ENCODE peak calls at places on chromosomes 1 and 21, in six cellular contexts. R is K562; H is CD4-positive, alpha-beta memory T cell; J is ascending aorta; N is cardiac muscle cell; V is mesenchymal stem cell. F is an unnamed sample. For H3K4me1, the result is how much of the 10 kb centered on the place peaks cover.

GRCh38 chr1:60589916-60590315 is 492.4 kb upstream of the NFIA start:
- DNase-seq in R (no peak), H (no peak), J (no peak), N (peak), V (no peak), F (no peak)

GRCh38 chr21:31351438-31351837 is 7.4 kb upstream of the TIAM1 start:
- DNase-seq in R (no peak), H (no peak), J (no peak), N (peak), V (peak), F (no peak)

GRCh38 chr1:156492591-156493080 is 7.9 kb downstream of the MEF2D start:
- DNase-seq in R (peak), H (no peak), J (no peak), N (no peak), V (no peak), F (no peak)

GRCh38 chr1:18673976-18674375 is 43.3 kb downstream of the PAX7 start:
- DNase-seq in R (no peak), H (no peak), J (no peak), N (no peak), V (no peak), F (no peak)

GRCh38 chr1:94438692-94439276 is 20.6 kb downstream of the ABCD3 start:
- DNase-seq in R (no peak), H (no peak), J (no peak), N (peak), V (peak), F (no peak)

GRCh38 chr21:24514081-24514733 is 1093.1 kb downstream of the MRPL39 start:
- DNase-seq in R (no peak), H (no peak), J (no peak), N (no peak), V (no peak), F (no peak)

GRCh38 chr1:10649484-10650201 is 146.8 kb downstream of the CASZ1 start:
- DNase-seq in R (no peak), H (no peak), J (no peak), N (no peak), V (no peak), F (no peak)

GRCh38 chr1:116537439-116537838 is 33.4 kb downstream of the CD58 start:
- DNase-seq in R (no peak), H (no peak), J (no peak), N (peak), V (peak), F (no peak)

GRCh38 chr1:31272369-31272768 is 24.2 kb downstream of the SNRNP40 start:
- DNase-seq in R (no peak), H (no peak), J (no peak), N (no peak), V (no peak), F (no peak)

GRCh38 chr1:29177022-29177705 is 4.5 kb downstream of the SRSF4 start:
- DNase-seq in R (no peak), H (no peak), J (no peak), N (no peak), V (no peak), F (no peak)

GRCh38 chr1:156941675-156942074 is 21.2 kb downstream of the LRRC71 start:
- DNase-seq in R (no peak), H (no peak), J (no peak), N (no peak), V (no peak), F (no peak)

GRCh38 chr21:26850116-26850643 is 5.0 kb upstream of the ADAMTS1 start:
- DNase-seq in R (no peak), H (no peak), J (no peak), N (peak), V (peak), F (no peak)

GRCh38 chr1:234315091-234315541 is 58.1 kb upstream of the COA6 start:
- DNase-seq in R (no peak), H (peak), J (no peak), N (peak), V (peak), F (peak)

GRCh38 chr1:40980453-40981121 is 1.1 kb downstream of the CTPS1 start:
- DNase-seq in R (peak), H (peak), J (no peak), N (no peak), V (peak), F (peak)

GRCh38 chr21:42209801-42210479 is 9.0 kb upstream of the ABCG1 start:
- DNase-seq in R (no peak), H (no peak), J (no peak), N (peak), V (peak), F (no peak)

GRCh38 chr1:117093091-117093534 is 28.4 kb downstream of the TRIM45 start:
- DNase-seq in R (peak), H (no peak), J (peak), N (peak), V (peak), F (no peak)

GRCh38 chr1:234597894-234598293 is 12.1 kb downstream of the IRF2BP2 start:
- DNase-seq in R (peak), H (peak), J (no peak), N (peak), V (peak), F (peak)

GRCh38 chr1:181911715-181912114 is 149.8 kb downstream of the ZNF648 start:
- DNase-seq in R (no peak), H (no peak), J (no peak), N (no peak), V (no peak), F (no peak)

GRCh38 chr1:175373786-175374623 is 181.4 kb upstream of the KIAA0040 start:
- DNase-seq in R (peak), H (no peak), J (no peak), N (peak), V (peak), F (no peak)

GRCh38 chr1:2979191-2980072 is 41.8 kb upstream of the ACTRT2 start:
- DNase-seq in R (no peak), H (no peak), J (no peak), N (no peak), V (no peak), F (no peak)

GRCh38 chr1:231420299-231420958 is 1.7 kb downstream of the EGLN1 start:
- DNase-seq in R (peak), H (no peak), J (no peak), N (peak), V (peak), F (peak)

GRCh38 chr1:70961374-70961773 is 86.2 kb downstream of the PTGER3 start:
- DNase-seq in R (no peak), H (no peak), J (no peak), N (no peak), V (no peak), F (no peak)

GRCh38 chr1:224768971-224769370 is 152.9 kb downstream of the CNIH3 start:
- DNase-seq in R (no peak), H (no peak), J (no peak), N (no peak), V (no peak), F (no peak)

GRCh38 chr1:13871916-13872315 is 171.9 kb downstream of the PRDM2 start:
- DNase-seq in R (no peak), H (no peak), J (no peak), N (no peak), V (no peak), F (no peak)

GRCh38 chr21:26909972-26910371 is 56.9 kb downstream of the ADAMTS5 start:
- DNase-seq in R (no peak), H (no peak), J (no peak), N (peak), V (peak), F (no peak)

GRCh38 chr1:18927654-18928272 is 25.4 kb upstream of the ALDH4A1 start:
- DNase-seq in R (no peak), H (peak), J (no peak), N (peak), V (no peak), F (peak)

GRCh38 chr1:17919525-17920439 is 164.6 kb downstream of the ACTL8 start:
- DNase-seq in R (peak), H (no peak), J (no peak), N (peak), V (peak), F (no peak)

GRCh38 chr1:93344886-93345632 is 648 bp upstream of the DR1 start:
- DNase-seq in R (no peak), H (peak), J (no peak), N (no peak), V (no peak), F (no peak)

DNA sequence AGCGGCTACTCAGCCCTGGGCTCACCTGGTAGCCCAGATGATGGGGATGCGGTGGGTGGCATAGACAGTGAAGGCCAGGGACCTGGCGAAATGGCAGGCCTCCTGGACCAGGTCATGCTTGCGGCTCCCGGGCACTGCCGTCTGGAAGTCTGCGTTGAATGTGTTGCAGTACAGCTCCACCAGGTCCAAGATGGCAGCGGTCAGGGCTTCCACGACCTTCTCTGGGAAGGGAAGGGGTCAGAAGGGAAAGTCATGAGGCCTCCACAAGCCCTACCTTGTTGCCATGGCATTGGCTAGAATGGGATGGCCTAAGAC is 38.8 kb downstream of the PIK3C2B start:
- DNase-seq in R (no peak), H (no peak), J (no peak), N (no peak), V (no peak), F (no peak)
- H3K4me1 ChIP-seq in R (under half), H (half or more), J (under half), N (under half), V (under half), F (under half)

GRCh38 chr1:39147099-39148025 is 57.1 kb upstream of the MACF1 start:
- DNase-seq in R (no peak), H (no peak), J (no peak), N (no peak), V (no peak), F (no peak)

GRCh38 chr1:39144943-39145650 is 59.4 kb upstream of the MACF1 start:
- DNase-seq in R (no peak), H (no peak), J (no peak), N (no peak), V (no peak), F (no peak)

GRCh38 chr1:39145651-39145970 is 58.9 kb upstream of the MACF1 start:
- DNase-seq in R (no peak), H (no peak), J (no peak), N (no peak), V (peak), F (no peak)

GRCh38 chr1:39148942-39149341 is 55.6 kb upstream of the MACF1 start:
- DNase-seq in R (no peak), H (no peak), J (no peak), N (no peak), V (no peak), F (no peak)

GRCh38 chr1:39146681-39147080 is 57.8 kb upstream of the MACF1 start:
- DNase-seq in R (no peak), H (no peak), J (no peak), N (no peak), V (no peak), F (no peak)
- H3K4me1 ChIP-seq in R (under half), H (under half), J (under half), N (under half), V (under half), F (under half)

GRCh38 chr21:45887788-45888187 is 93.8 kb upstream of the COL6A1 start:
- DNase-seq in R (no peak), H (no peak), J (no peak), N (no peak), V (no peak), F (peak)

GRCh38 chr21:45887121-45887611 is 94.4 kb upstream of the COL6A1 start:
- DNase-seq in R (no peak), H (no peak), J (no peak), N (peak), V (peak), F (no peak)

GRCh38 chr21:45886610-45887026 is 95.0 kb upstream of the COL6A1 start:
- DNase-seq in R (no peak), H (peak), J (no peak), N (no peak), V (no peak), F (no peak)

GRCh38 chr21:45883090-45883489 is 98.5 kb upstream of the COL6A1 start:
- DNase-seq in R (no peak), H (no peak), J (no peak), N (no peak), V (no peak), F (no peak)

GRCh38 chr21:45885597-45885929 is 96.0 kb upstream of the COL6A1 start:
- DNase-seq in R (no peak), H (no peak), J (no peak), N (no peak), V (no peak), F (no peak)
- H3K4me1 ChIP-seq in R (under half), H (half or more), J (under half), N (under half), V (under half), F (half or more)

GRCh38 chr21:33314096-33314495 is 10.7 kb upstream of the IFNAR1 start:
- DNase-seq in R (no peak), H (no peak), J (no peak), N (peak), V (no peak), F (no peak)
- H3K4me1 ChIP-seq in R (under half), H (under half), J (under half), N (under half), V (under half), F (under half)

GRCh38 chr1:201888282-201889033 is at the start of gene SHISA4:
- DNase-seq in R (peak), H (no peak), J (peak), N (peak), V (peak), F (no peak)

GRCh38 chr1:201887116-201887866 is 1.4 kb upstream of the SHISA4 start:
- DNase-seq in R (no peak), H (no peak), J (no peak), N (no peak), V (no peak), F (no peak)

GRCh38 chr1:201890806-201891450 is 2.2 kb downstream of the SHISA4 start:
- DNase-seq in R (no peak), H (no peak), J (no peak), N (no peak), V (no peak), F (no peak)

GRCh38 chr1:201890223-201890622 is 1.5 kb downstream of the SHISA4 start:
- DNase-seq in R (no peak), H (no peak), J (no peak), N (no peak), V (no peak), F (no peak)

DNA sequence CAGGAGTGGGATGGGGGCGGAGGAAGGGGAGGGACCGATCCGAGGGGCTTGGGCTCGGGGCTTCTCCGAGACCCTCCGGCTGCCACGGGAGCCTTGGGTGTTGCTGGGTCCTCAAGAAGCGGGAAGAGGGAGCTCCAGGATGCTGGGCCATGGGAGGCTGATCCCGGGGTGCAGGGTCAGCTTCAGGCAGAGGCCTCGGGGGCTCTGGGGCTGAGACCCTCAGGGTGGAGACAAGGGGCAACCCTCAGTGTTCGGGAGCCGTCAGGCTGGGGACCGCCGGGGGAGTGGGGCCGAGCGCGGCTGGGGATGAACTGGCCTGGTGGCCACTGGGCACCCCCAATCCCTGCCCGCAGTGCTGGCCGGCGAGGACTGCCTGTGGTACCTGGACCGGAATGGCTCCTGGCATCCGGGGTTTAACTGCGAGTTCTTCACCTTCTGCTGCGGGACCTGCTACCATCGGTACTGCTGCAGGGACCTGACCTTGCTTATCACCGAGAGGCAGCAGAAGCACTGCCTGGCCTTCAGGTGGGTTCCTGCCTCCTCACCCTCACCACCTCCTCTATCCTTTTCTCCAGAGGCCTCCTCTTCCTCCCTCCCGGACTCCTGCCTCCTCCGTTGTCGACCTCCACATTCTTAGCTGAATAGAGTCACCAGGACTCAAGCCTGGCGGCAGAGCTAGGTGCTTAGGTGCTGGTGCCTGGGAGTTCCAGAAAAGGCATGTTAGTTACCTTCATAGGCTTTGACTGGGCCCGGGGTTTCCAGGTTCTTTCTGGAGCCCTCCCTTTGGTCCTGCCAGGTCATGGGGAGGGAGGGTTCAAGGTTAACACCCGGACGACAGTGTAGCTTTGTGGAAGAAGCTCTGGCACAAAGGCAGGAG is 632 bp downstream of the SHISA4 start:
- DNase-seq in R (no peak), H (no peak), J (no peak), N (no peak), V (no peak), F (no peak)
- H3K4me1 ChIP-seq in R (under half), H (under half), J (under half), N (under half), V (under half), F (under half)

GRCh38 chr21:43932005-43932404 is 67.0 kb downstream of the AGPAT3 start:
- DNase-seq in R (no peak), H (no peak), J (no peak), N (no peak), V (no peak), F (no peak)

GRCh38 chr21:43929217-43929971 is 64.4 kb downstream of the AGPAT3 start:
- DNase-seq in R (no peak), H (no peak), J (no peak), N (no peak), V (no peak), F (no peak)

GRCh38 chr21:43930074-43930847 is 65.2 kb downstream of the AGPAT3 start:
- DNase-seq in R (no peak), H (no peak), J (no peak), N (no peak), V (no peak), F (no peak)

GRCh38 chr21:43931454-43931853 is 66.4 kb downstream of the AGPAT3 start:
- DNase-seq in R (no peak), H (no peak), J (no peak), N (no peak), V (no peak), F (no peak)

GRCh38 chr21:43930848-43931384 is 65.9 kb downstream of the AGPAT3 start:
- DNase-seq in R (no peak), H (no peak), J (no peak), N (no peak), V (no peak), F (no peak)
- H3K4me1 ChIP-seq in R (half or more), H (under half), J (under half), N (under half), V (under half), F (under half)